ENCODE peak calls at places on chromosomes 1 and 21, in six cellular contexts. O is NAMALWA; B is ELR; K is DMS153; P is stimulated activated effector memory CD8-positive, alpha-beta T cell treated with anti-CD3 and anti-CD28 coated beads, Interleukin-12 subunit alpha, Interleukin-12 subunit beta, amount 100 ng/mL, for 72 hours; M is AG04449. Y is an unnamed sample.

GRCh38 chr1:147794570-147794969 is 34.2 kb upstream of the GJA5 start:
- DNase-seq in O (no peak), B (no peak), K (no peak), P (no peak), M (no peak), Y (no peak)

GRCh38 chr21:37842163-37842919 is 73.9 kb downstream of the KCNJ6 start:
- DNase-seq in O (no peak), B (no peak), K (no peak), P (no peak), M (no peak), Y (no peak)

GRCh38 chr1:21099034-21099868 is 77.4 kb downstream of the EIF4G3 start:
- DNase-seq in O (no peak), B (peak), K (no peak), P (no peak), M (peak), Y (no peak)

GRCh38 chr1:153752561-153753195 is 22.5 kb upstream of the SLC27A3 start:
- DNase-seq in O (no peak), B (peak), K (no peak), P (no peak), M (no peak), Y (no peak)

GRCh38 chr1:46605242-46605641 is 1.2 kb upstream of the MKNK1 start:
- DNase-seq in O (no peak), B (no peak), K (no peak), P (no peak), M (no peak), Y (no peak)

GRCh38 chr21:34524671-34525601 is 12.9 kb upstream of the KCNE1 start:
- DNase-seq in O (no peak), B (peak), K (no peak), P (no peak), M (no peak), Y (no peak)

GRCh38 chr1:184497962-184498723 is 111.3 kb downstream of the C1orf21 start:
- DNase-seq in O (no peak), B (no peak), K (no peak), P (no peak), M (no peak), Y (no peak)

GRCh38 chr1:185409763-185410528 is 92.9 kb upstream of the IVNS1ABP start:
- DNase-seq in O (no peak), B (no peak), K (no peak), P (no peak), M (no peak), Y (no peak)

GRCh38 chr1:202143768-202144509 is 598 bp downstream of the ARL8A start:
- DNase-seq in O (peak), B (peak), K (no peak), P (peak), M (no peak), Y (peak)

GRCh38 chr1:59105548-59106507 is 191.1 kb upstream of the FGGY start:
- DNase-seq in O (no peak), B (no peak), K (no peak), P (no peak), M (no peak), Y (no peak)

GRCh38 chr1:94438692-94439276 is 20.6 kb downstream of the ABCD3 start:
- DNase-seq in O (no peak), B (no peak), K (peak), P (no peak), M (no peak), Y (no peak)

GRCh38 chr1:22288593-22289241 is 145.8 kb upstream of the WNT4 start:
- DNase-seq in O (no peak), B (peak), K (no peak), P (no peak), M (no peak), Y (no peak)

GRCh38 chr1:170714163-170714562 is 50.2 kb downstream of the PRRX1 start:
- DNase-seq in O (no peak), B (no peak), K (no peak), P (no peak), M (no peak), Y (no peak)

GRCh38 chr1:87686137-87686490 is 357.4 kb downstream of the LMO4 start:
- DNase-seq in O (no peak), B (no peak), K (no peak), P (no peak), M (no peak), Y (no peak)

GRCh38 chr1:1358433-1359201 is at the start of gene MXRA8:
- DNase-seq in O (no peak), B (peak), K (no peak), P (no peak), M (peak), Y (no peak)

GRCh38 chr1:198701766-198702539 is 63.1 kb downstream of the PTPRC start:
- DNase-seq in O (no peak), B (no peak), K (peak), P (no peak), M (no peak), Y (peak)

GRCh38 chr1:30001452-30002039 is 721.8 kb downstream of the MATN1 start:
- DNase-seq in O (no peak), B (no peak), K (no peak), P (no peak), M (no peak), Y (no peak)

GRCh38 chr1:44089371-44090070 is 29.1 kb upstream of the KLF17 start:
- DNase-seq in O (no peak), B (peak), K (peak), P (no peak), M (no peak), Y (no peak)

GRCh38 chr1:201904579-201904978 is 15.9 kb downstream of the SHISA4 start:
- DNase-seq in O (no peak), B (no peak), K (no peak), P (no peak), M (peak), Y (no peak)

GRCh38 chr21:43775795-43776430 is at the start of gene CSTB:
- DNase-seq in O (peak), B (peak), K (peak), P (peak), M (no peak), Y (peak)

GRCh38 chr1:62508187-62508758 is 71.4 kb downstream of the USP1 start:
- DNase-seq in O (peak), B (peak), K (peak), P (no peak), M (peak), Y (peak)

GRCh38 chr1:9282436-9282955 is 10.2 kb upstream of the SPSB1 start:
- DNase-seq in O (no peak), B (no peak), K (no peak), P (no peak), M (no peak), Y (no peak)

GRCh38 chr1:167186198-167186750 is 34.4 kb upstream of the POU2F1 start:
- DNase-seq in O (no peak), B (no peak), K (no peak), P (no peak), M (no peak), Y (no peak)

GRCh38 chr1:200107004-200107470 is 79.5 kb downstream of the NR5A2 start:
- DNase-seq in O (no peak), B (no peak), K (no peak), P (no peak), M (no peak), Y (no peak)

GRCh38 chr1:105909811-105910210 is 1146.7 kb upstream of the PRMT6 start:
- DNase-seq in O (peak), B (no peak), K (no peak), P (no peak), M (no peak), Y (no peak)

GRCh38 chr1:169414927-169415326 is 12.3 kb downstream of the CCDC181 start:
- DNase-seq in O (no peak), B (no peak), K (no peak), P (no peak), M (no peak), Y (no peak)

GRCh38 chr1:107499139-107499744 is 358.4 kb downstream of the NTNG1 start:
- DNase-seq in O (no peak), B (no peak), K (no peak), P (no peak), M (no peak), Y (no peak)

GRCh38 chr1:21201650-21202049 is 25.0 kb upstream of the EIF4G3 start:
- DNase-seq in O (no peak), B (no peak), K (no peak), P (no peak), M (no peak), Y (no peak)

GRCh38 chr1:33455537-33456301 is 16.7 kb upstream of the ZSCAN20 start:
- DNase-seq in O (peak), B (peak), K (peak), P (no peak), M (peak), Y (peak)

GRCh38 chr21:44732263-44732662 is 20.9 kb upstream of the TSPEAR start:
- DNase-seq in O (no peak), B (no peak), K (no peak), P (no peak), M (no peak), Y (no peak)

GRCh38 chr1:103106426-103107321 is 1.6 kb downstream of the COL11A1 start:
- DNase-seq in O (peak), B (peak), K (peak), P (no peak), M (no peak), Y (peak)

GRCh38 chr1:50251592-50252165 is 143.0 kb downstream of the ELAVL4 start:
- DNase-seq in O (peak), B (no peak), K (peak), P (no peak), M (no peak), Y (peak)

Y was measured in Karpas-422.